ENCODE peak calls at places on chromosomes 7 and 10, in seven cellular contexts. T is HCT116, J is GM12878, P is HepG2, V is NT2/D1, E is SK-N-SH, R is H1. L is an unnamed sample.
A peak's percentile ranks its signal among the peaks of the same experiment; 100 is the strongest.

GRCh38 chr10:132865236-132865635 is 77.1 kb downstream of the CFAP46 start:
- DNase-seq in V (no peak), R (no peak), T (no peak), E (no peak), P (no peak), J (no peak), L (no peak)

GRCh38 chr7:143975617-143976016 is 21.0 kb downstream of the OR2F1 start:
- DNase-seq in V (peak; percentile 6), J (no peak), R (no peak), E (peak; percentile 12), P (peak; percentile 63), T (peak; percentile 29), L (peak; percentile 27)

GRCh38 chr10:69639291-69640195 is 9.5 kb downstream of the FAM241B start:
- DNase-seq in E (peak; percentile 81), R (no peak), V (peak; percentile 66), T (peak; percentile 65), P (peak; percentile 56), J (peak; percentile 11), L (peak; percentile 74)

GRCh38 chr10:24505759-24506158 is 217.9 kb downstream of the ARHGAP21 start:
- DNase-seq in J (no peak), R (no peak), V (no peak), T (no peak), P (no peak), E (no peak), L (no peak)

GRCh38 chr7:2637505-2638223 is 5.9 kb downstream of the TTYH3 start:
- DNase-seq in T (no peak), J (peak; percentile 30), E (peak; percentile 62), V (no peak), P (peak; percentile 40), R (no peak), L (no peak)

GRCh38 chr10:21260793-21261149 is 264.7 kb downstream of the SKIDA1 start:
- DNase-seq in V (no peak), R (no peak), E (no peak), T (no peak), J (no peak), P (no peak), L (no peak)

GRCh38 chr7:77368974-77369373 is 47.2 kb downstream of the GSAP start:
- DNase-seq in T (peak; percentile 4), P (no peak), V (no peak), E (no peak), R (no peak), J (no peak), L (no peak)

GRCh38 chr7:74430961-74431466 is 22.7 kb upstream of the GTF2IRD1 start:
- DNase-seq in E (no peak), R (no peak), T (no peak), J (no peak), P (no peak), V (no peak), L (no peak)

GRCh38 chr10:121942749-121943148 is 14.9 kb upstream of the ATE1 start:
- DNase-seq in J (no peak), P (no peak), R (no peak), E (no peak), T (no peak), V (no peak), L (no peak)

GRCh38 chr7:40095226-40095625 is 39.2 kb downstream of the MPLKIP start:
- DNase-seq in V (no peak), E (no peak), T (no peak), P (peak; percentile 52), J (no peak), R (no peak), L (no peak)

GRCh38 chr10:80148166-80148805 is 15.8 kb downstream of the PLAC9 start:
- DNase-seq in J (no peak), V (no peak), R (no peak), E (no peak), T (no peak), P (no peak), L (no peak)

DNA sequence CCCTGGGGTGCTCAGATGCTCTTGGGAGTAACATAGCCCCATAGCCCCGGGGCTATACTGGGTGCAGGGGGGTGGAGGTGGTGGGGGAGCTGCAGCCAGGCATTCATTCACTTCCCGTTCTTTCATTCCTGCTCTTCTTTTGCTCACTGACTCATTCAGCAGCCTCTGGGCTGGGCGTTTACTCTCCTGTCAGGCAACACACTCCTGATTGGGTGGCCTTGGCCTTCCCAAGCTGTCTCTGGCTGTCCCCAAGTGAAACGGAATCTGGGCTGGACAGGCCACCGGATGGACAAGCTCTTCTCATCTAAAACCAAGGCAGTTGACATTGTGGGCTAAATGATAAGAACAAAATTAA is 34.6 kb downstream of the CHST3 start:
- DNase-seq in T (no peak), R (peak; percentile 34), J (no peak), V (peak; percentile 39), P (peak; percentile 70), E (peak; percentile 67), L (no peak)
- TF ChIP-seq YY1 in T (no peak), R (no peak), J (no peak), V (no peak), P (no peak), E (no peak), L (no peak)

DNA sequence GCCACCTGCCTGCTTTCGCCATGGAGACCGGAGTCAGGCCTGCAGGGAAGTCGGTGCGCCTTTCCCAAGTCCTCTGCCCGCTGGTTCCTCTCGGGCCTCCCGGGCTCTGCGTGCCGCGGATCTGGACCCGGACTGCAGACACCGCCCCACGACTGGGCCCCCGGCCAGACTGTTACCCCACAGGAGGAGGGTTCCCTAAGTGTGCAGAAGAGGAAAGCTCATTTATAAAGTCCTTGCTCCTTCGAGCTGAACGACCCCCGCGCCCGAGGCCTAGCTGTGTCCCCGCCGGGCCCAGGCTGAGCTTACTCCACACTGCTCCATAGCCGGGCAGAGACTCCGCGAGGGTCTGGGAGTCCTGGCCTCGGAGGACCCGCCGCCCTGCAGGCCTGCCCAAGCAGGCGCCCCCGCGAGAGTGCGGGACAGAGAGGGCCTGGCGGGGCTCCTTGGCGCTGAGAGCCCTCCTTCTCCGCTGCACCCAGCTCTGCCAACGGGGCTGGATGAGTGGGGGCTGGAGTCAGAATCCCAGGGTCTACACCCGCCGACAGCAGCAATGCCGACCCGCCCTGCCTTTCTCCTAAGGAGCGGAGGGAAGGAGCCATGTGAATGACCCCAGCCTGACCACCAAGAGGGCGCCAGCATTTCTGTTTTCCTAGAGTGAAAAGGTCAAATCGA is 8.3 kb downstream of the EN2 start:
- DNase-seq in V (no peak), J (no peak), E (peak; percentile 55), T (no peak), R (no peak), P (no peak), L (no peak)
- TF ChIP-seq YY1 in V (no peak), J (no peak), E (no peak), T (no peak), R (no peak), P (no peak), L (no peak)

GRCh38 chr10:8874268-8874667 is 819.8 kb downstream of the GATA3 start:
- DNase-seq in V (no peak), R (no peak), J (no peak), P (no peak), E (no peak), T (no peak), L (no peak)

GRCh38 chr10:8873310-8873709 is 818.8 kb downstream of the GATA3 start:
- DNase-seq in E (peak; percentile 41), R (no peak), V (no peak), T (no peak), P (no peak), J (no peak), L (no peak)

GRCh38 chr10:8876171-8876570 is 821.7 kb downstream of the GATA3 start:
- DNase-seq in J (no peak), P (no peak), E (no peak), T (no peak), V (no peak), R (no peak), L (no peak)

DNA sequence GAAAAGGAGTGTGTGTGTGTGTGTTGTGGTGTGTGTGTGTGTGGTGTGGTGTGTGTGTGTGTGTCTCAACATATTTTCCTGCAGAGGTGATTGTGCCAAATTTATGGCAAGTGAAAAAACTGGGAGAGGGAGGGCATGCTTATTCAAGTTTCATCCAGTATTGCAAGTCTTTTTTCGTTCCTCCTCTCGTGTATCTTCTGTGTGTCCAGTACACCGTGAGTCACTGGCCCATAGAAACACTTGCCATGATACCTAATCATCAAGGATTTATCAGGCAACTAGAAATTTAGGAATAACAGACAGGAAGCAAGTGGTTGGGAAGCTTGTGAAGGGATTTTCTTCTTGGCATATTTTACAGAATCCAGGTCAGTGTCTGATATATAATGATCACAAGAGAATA is 820.5 kb downstream of the GATA3 start:
- DNase-seq in E (no peak), P (no peak), V (no peak), T (no peak), R (no peak), J (no peak), L (no peak)
- TF ChIP-seq YY1 in E (no peak), P (no peak), V (no peak), T (no peak), R (no peak), J (no peak), L (no peak)

DNA sequence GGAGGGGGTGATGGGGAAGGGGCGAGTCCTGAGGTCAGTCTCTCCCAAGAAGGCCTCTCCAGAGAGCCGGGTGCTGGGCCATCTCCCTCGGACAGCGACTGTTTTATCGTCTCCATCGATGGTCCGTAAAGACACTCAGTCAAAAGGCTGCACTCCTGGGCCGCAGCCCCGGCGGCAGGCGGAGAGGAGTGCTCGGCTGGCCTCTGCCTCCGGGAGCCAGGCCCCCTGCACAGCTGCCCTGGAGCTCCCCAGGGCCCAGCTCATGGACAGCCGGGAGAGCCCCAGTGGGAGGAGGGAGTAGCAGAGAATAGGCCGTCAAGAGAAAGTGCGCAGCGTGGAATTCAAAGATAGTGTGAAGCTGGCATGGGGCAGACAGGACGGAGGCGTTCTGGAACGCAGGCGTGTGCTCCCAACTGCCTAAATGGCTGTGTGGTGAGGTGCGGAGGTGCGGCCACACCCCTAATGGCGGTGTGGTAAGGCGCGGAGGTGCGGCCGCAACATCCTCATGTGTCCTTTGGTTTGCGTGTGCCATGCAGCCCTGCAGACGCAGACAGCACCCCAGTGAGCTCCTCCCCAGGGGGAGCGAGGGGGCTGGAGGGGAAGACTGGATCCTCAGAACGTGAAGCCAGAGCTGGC is 477.4 kb upstream of the FOXK1 start:
- DNase-seq in V (no peak), P (no peak), R (no peak), E (no peak), J (no peak), T (no peak), L (no peak)
- TF ChIP-seq YY1 in V (no peak), P (no peak), R (no peak), E (no peak), J (no peak), T (no peak), L (no peak)

DNA sequence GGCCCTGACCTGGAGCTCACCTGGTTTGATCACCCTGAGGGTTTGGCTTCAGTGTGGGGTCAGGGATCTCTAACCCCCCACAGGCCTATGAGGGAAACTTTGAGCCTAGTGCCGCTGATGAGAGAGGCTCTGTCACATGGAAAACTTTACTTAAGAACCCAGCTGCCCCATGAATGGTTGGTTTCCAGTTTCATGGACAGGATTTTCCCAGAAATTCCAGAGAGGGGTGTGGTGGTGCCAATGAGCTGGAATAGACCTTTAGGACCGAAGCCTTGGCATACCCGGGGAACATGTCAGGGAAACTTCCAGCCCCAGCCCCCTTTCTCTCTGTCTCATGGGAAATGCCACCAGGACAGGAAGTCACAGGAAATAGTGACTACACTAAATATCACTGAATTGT is 36.9 kb downstream of the AKR1B1 start:
- DNase-seq in T (no peak), R (no peak), V (no peak), P (no peak), E (no peak), J (no peak), L (no peak)
- TF ChIP-seq YY1 in T (no peak), R (no peak), V (no peak), P (no peak), E (no peak), J (no peak), L (no peak)

L was measured in K562.